ENCODE peak calls at places on chromosomes 13 and 19, in six cellular contexts. One of them, this sample, is unnamed.

GRCh38 chr19:45153339-45154063 is 7.3 kb downstream of the NKPD1 start:
- DNase-seq in prostate gland: no peak
- DNase-seq in A549: no peak
- DNase-seq in ovary: peak; percentile 62
- DNase-seq in hepatocyte: peak; percentile 84
- DNase-seq in heart right ventricle: peak; percentile 17
- DNase-seq in this sample: peak; percentile 69

GRCh38 chr13:29369060-29369743 is 226.3 kb downstream of the SLC7A1 start:
- DNase-seq in prostate gland: peak; percentile 9
- DNase-seq in A549: peak; percentile 35
- DNase-seq in ovary: no peak
- DNase-seq in hepatocyte: peak; percentile 72
- DNase-seq in heart right ventricle: no peak
- DNase-seq in this sample: no peak

GRCh38 chr19:53877361-53877766 is 4.6 kb upstream of the PRKCG start:
- DNase-seq in prostate gland: no peak
- DNase-seq in A549: peak; percentile 76
- DNase-seq in ovary: no peak
- DNase-seq in hepatocyte: no peak
- DNase-seq in heart right ventricle: no peak
- DNase-seq in this sample: no peak

GRCh38 chr19:58054792-58055482 is 4.1 kb upstream of the ZNF135 start:
- DNase-seq in prostate gland: no peak
- DNase-seq in A549: no peak
- DNase-seq in ovary: peak; percentile 40
- DNase-seq in hepatocyte: no peak
- DNase-seq in heart right ventricle: peak; percentile 61
- DNase-seq in this sample: peak; percentile 67

GRCh38 chr19:46147791-46148288 is at the start of gene IGFL2:
- DNase-seq in prostate gland: no peak
- DNase-seq in A549: no peak
- DNase-seq in ovary: no peak
- DNase-seq in hepatocyte: peak; percentile 80
- DNase-seq in heart right ventricle: no peak
- DNase-seq in this sample: no peak

GRCh38 chr13:74215420-74215819 is 81.2 kb upstream of the KLF12 start:
- DNase-seq in prostate gland: no peak
- DNase-seq in A549: no peak
- DNase-seq in ovary: no peak
- DNase-seq in hepatocyte: no peak
- DNase-seq in heart right ventricle: no peak
- DNase-seq in this sample: no peak

GRCh38 chr13:42880241-42880640 is 98.9 kb downstream of the FAM216B start:
- DNase-seq in prostate gland: no peak
- DNase-seq in A549: no peak
- DNase-seq in ovary: peak; percentile 42
- DNase-seq in hepatocyte: no peak
- DNase-seq in heart right ventricle: peak; percentile 33
- DNase-seq in this sample: peak; percentile 66

GRCh38 chr13:44416297-44416696 is 42.7 kb downstream of the SERP2 start:
- DNase-seq in prostate gland: no peak
- DNase-seq in A549: no peak
- DNase-seq in ovary: no peak
- DNase-seq in hepatocyte: no peak
- DNase-seq in heart right ventricle: no peak
- DNase-seq in this sample: no peak

GRCh38 chr13:80054806-80055205 is 286.1 kb downstream of the SPRY2 start:
- DNase-seq in prostate gland: no peak
- DNase-seq in A549: no peak
- DNase-seq in ovary: no peak
- DNase-seq in hepatocyte: no peak
- DNase-seq in heart right ventricle: no peak
- DNase-seq in this sample: no peak

GRCh38 chr19:23996549-23996948 is 81.9 kb downstream of the ZNF726 start:
- DNase-seq in prostate gland: no peak
- DNase-seq in A549: peak; percentile 48
- DNase-seq in ovary: no peak
- DNase-seq in hepatocyte: no peak
- DNase-seq in heart right ventricle: no peak
- DNase-seq in this sample: peak; percentile 17

GRCh38 chr19:3135961-3136683 is at the start of gene GNA15:
- DNase-seq in prostate gland: peak; percentile 72
- DNase-seq in A549: no peak
- DNase-seq in ovary: no peak
- DNase-seq in hepatocyte: no peak
- DNase-seq in heart right ventricle: no peak
- DNase-seq in this sample: no peak

GRCh38 chr19:41745761-41746160 is 9.6 kb upstream of the CEACAM6 start:
- DNase-seq in prostate gland: no peak
- DNase-seq in A549: no peak
- DNase-seq in ovary: no peak
- DNase-seq in hepatocyte: no peak
- DNase-seq in heart right ventricle: no peak
- DNase-seq in this sample: no peak

GRCh38 chr19:13899912-13900584 is 5.9 kb downstream of the BRME1 start:
- DNase-seq in prostate gland: no peak
- DNase-seq in A549: no peak
- DNase-seq in ovary: no peak
- DNase-seq in hepatocyte: no peak
- DNase-seq in heart right ventricle: no peak
- DNase-seq in this sample: peak; percentile 75

GRCh38 chr13:51747438-51748434 is 56.2 kb downstream of the DHRS12 start:
- DNase-seq in prostate gland: no peak
- DNase-seq in A549: no peak
- DNase-seq in ovary: no peak
- DNase-seq in hepatocyte: peak; percentile 75
- DNase-seq in heart right ventricle: no peak
- DNase-seq in this sample: peak; percentile 72

GRCh38 chr19:38063921-38064320 is 156.9 kb downstream of the SIPA1L3 start:
- DNase-seq in prostate gland: no peak
- DNase-seq in A549: no peak
- DNase-seq in ovary: no peak
- DNase-seq in hepatocyte: no peak
- DNase-seq in heart right ventricle: no peak
- DNase-seq in this sample: no peak

GRCh38 chr19:41415154-41415571 is 12.0 kb downstream of the B3GNT8 start:
- DNase-seq in prostate gland: no peak
- DNase-seq in A549: no peak
- DNase-seq in ovary: no peak
- DNase-seq in hepatocyte: no peak
- DNase-seq in heart right ventricle: no peak
- DNase-seq in this sample: no peak

GRCh38 chr13:89324582-89324981 is 1653.4 kb downstream of the SLITRK5 start:
- DNase-seq in prostate gland: no peak
- DNase-seq in A549: no peak
- DNase-seq in ovary: no peak
- DNase-seq in hepatocyte: no peak
- DNase-seq in heart right ventricle: no peak
- DNase-seq in this sample: no peak

GRCh38 chr13:36674337-36675212 is 755 bp downstream of the SERTM1 start:
- DNase-seq in prostate gland: no peak
- DNase-seq in A549: no peak
- DNase-seq in ovary: no peak
- DNase-seq in hepatocyte: no peak
- DNase-seq in heart right ventricle: no peak
- DNase-seq in this sample: no peak

GRCh38 chr19:30856376-30856775 is 484.2 kb downstream of the ZNF536 start:
- DNase-seq in prostate gland: no peak
- DNase-seq in A549: no peak
- DNase-seq in ovary: no peak
- DNase-seq in hepatocyte: no peak
- DNase-seq in heart right ventricle: no peak
- DNase-seq in this sample: no peak

GRCh38 chr13:49859568-49859967 is 67.1 kb upstream of the KPNA3 start:
- DNase-seq in prostate gland: no peak
- DNase-seq in A549: peak; percentile 85
- DNase-seq in ovary: no peak
- DNase-seq in hepatocyte: peak; percentile 34
- DNase-seq in heart right ventricle: no peak
- DNase-seq in this sample: no peak

GRCh38 chr19:39372047-39372802 is 18.7 kb downstream of the PAF1 start:
- DNase-seq in prostate gland: peak; percentile 70
- DNase-seq in A549: no peak
- DNase-seq in ovary: peak; percentile 92
- DNase-seq in hepatocyte: peak; percentile 39
- DNase-seq in heart right ventricle: peak; percentile 86
- DNase-seq in this sample: peak; percentile 86

GRCh38 chr13:99442273-99442895 is 58.9 kb upstream of the TM9SF2 start:
- DNase-seq in prostate gland: peak; percentile 40
- DNase-seq in A549: peak; percentile 35
- DNase-seq in ovary: no peak
- DNase-seq in hepatocyte: peak; percentile 68
- DNase-seq in heart right ventricle: peak; percentile 38
- DNase-seq in this sample: peak; percentile 69

GRCh38 chr19:29878973-29879654 is 62.9 kb upstream of the URI1 start:
- DNase-seq in prostate gland: no peak
- DNase-seq in A549: peak; percentile 89
- DNase-seq in ovary: no peak
- DNase-seq in hepatocyte: no peak
- DNase-seq in heart right ventricle: no peak
- DNase-seq in this sample: peak; percentile 66

GRCh38 chr19:13841339-13842293 is 35.3 kb upstream of the NANOS3 start:
- DNase-seq in prostate gland: peak; percentile 77
- DNase-seq in A549: peak; percentile 53
- DNase-seq in ovary: no peak
- DNase-seq in hepatocyte: peak; percentile 35
- DNase-seq in heart right ventricle: peak; percentile 74
- DNase-seq in this sample: no peak

GRCh38 chr13:113216165-113217056 is 7.0 kb downstream of the CUL4A start:
- DNase-seq in prostate gland: peak; percentile 66
- DNase-seq in A549: peak; percentile 35
- DNase-seq in ovary: no peak
- DNase-seq in hepatocyte: peak; percentile 54
- DNase-seq in heart right ventricle: peak; percentile 51
- DNase-seq in this sample: no peak

GRCh38 chr13:100349594-100349993 is 239.0 kb downstream of the GGACT start:
- DNase-seq in prostate gland: no peak
- DNase-seq in A549: no peak
- DNase-seq in ovary: no peak
- DNase-seq in hepatocyte: no peak
- DNase-seq in heart right ventricle: no peak
- DNase-seq in this sample: no peak

GRCh38 chr19:13262450-13262849 is 112.2 kb downstream of the IER2 start:
- DNase-seq in prostate gland: no peak
- DNase-seq in A549: peak; percentile 45
- DNase-seq in ovary: no peak
- DNase-seq in hepatocyte: peak; percentile 72
- DNase-seq in heart right ventricle: no peak
- DNase-seq in this sample: no peak

DNA sequence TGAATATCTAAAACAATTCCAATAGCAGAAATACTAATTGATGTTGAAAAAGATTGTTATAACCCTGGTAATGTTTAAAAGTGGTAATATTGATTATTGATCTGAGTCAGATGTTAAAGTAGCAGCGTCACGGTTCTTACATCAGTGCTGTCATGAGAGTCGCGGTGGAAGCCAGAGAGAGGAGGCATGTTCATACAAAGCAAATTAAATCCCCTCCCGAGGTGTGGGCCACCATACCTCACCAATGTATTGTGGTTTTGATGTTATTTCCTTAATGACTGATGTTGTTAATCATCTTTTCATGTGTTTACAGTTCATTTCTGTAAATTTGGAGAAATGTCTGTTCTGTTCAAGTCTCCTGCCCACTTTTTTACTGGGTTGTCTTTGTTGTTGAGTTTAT is 11.2 kb downstream of the ZNF317 start:
- DNase-seq in prostate gland: no peak
- DNase-seq in A549: no peak
- DNase-seq in ovary: no peak
- DNase-seq in hepatocyte: no peak
- DNase-seq in heart right ventricle: no peak
- DNase-seq in this sample: no peak
- H3K9me3 ChIP-seq in prostate gland: no peaks in the 10 kb centered on the region
- H3K9me3 ChIP-seq in A549: peaks cover 88% of the 10 kb centered on the region
- H3K9me3 ChIP-seq in ovary: no peaks in the 10 kb centered on the region
- H3K9me3 ChIP-seq in hepatocyte: peaks cover 22% of the 10 kb centered on the region
- H3K9me3 ChIP-seq in heart right ventricle: no peaks in the 10 kb centered on the region
- H3K9me3 ChIP-seq in this sample: no peaks in the 10 kb centered on the region

DNA sequence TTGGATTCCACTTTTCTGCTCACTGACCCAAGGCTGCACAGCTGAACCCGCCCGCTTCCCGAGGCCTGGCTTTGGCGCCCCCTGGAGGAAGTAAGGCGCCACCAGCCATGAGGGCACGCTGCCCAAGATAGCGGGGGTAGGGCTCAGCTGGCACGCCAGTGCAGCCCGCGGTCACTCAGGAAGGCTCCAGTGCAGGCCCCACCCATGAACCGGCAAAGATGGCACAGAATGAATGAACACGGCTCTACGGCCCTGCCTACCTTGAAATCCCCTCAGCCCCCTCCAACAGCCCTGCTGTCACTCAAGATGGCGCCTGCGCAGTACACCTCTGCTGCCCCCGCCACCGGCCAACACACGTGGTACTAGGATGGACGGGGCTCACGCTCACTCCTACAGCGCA is 3.0 kb downstream of the PEG3 start:
- DNase-seq in prostate gland: peak; percentile 63
- DNase-seq in A549: no peak
- DNase-seq in ovary: peak; percentile 76
- DNase-seq in hepatocyte: no peak
- DNase-seq in heart right ventricle: peak; percentile 83
- DNase-seq in this sample: peak; percentile 88
- TF ChIP-seq CTCF in prostate gland: peak; percentile 55
- TF ChIP-seq CTCF in A549: no peak
- TF ChIP-seq CTCF in ovary: no peak
- TF ChIP-seq CTCF in hepatocyte: no peak
- TF ChIP-seq CTCF in heart right ventricle: peak; percentile 66
- TF ChIP-seq CTCF in this sample: peak; percentile 78

DNA sequence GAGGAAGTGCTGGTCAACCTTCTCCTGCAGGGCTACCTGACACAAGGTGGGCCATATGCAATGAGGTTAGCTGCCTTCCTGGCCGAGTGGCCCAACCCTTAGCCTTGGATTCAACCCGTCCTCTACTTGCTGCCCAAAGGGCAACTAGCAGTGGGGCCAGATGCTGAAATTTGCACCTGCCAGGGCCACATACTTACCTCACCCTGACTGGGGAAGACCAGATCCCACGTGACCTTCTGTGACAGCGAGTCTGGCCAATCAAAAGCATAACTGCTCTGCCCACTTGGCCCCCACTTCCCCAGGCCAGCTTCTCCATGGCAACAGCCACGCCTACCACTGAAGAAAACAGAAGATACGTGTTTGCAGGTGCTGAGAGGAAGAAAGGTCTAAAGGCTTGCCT is 10.9 kb downstream of the PEG3 start:
- DNase-seq in prostate gland: no peak
- DNase-seq in A549: no peak
- DNase-seq in ovary: no peak
- DNase-seq in hepatocyte: no peak
- DNase-seq in heart right ventricle: no peak
- DNase-seq in this sample: no peak
- H3K9me3 ChIP-seq in prostate gland: no peaks in the 10 kb centered on the region
- H3K9me3 ChIP-seq in A549: peaks cover 47% of the 10 kb centered on the region
- H3K9me3 ChIP-seq in ovary: no peaks in the 10 kb centered on the region
- H3K9me3 ChIP-seq in hepatocyte: no peaks in the 10 kb centered on the region
- H3K9me3 ChIP-seq in heart right ventricle: no peaks in the 10 kb centered on the region
- H3K9me3 ChIP-seq in this sample: no peaks in the 10 kb centered on the region

DNA sequence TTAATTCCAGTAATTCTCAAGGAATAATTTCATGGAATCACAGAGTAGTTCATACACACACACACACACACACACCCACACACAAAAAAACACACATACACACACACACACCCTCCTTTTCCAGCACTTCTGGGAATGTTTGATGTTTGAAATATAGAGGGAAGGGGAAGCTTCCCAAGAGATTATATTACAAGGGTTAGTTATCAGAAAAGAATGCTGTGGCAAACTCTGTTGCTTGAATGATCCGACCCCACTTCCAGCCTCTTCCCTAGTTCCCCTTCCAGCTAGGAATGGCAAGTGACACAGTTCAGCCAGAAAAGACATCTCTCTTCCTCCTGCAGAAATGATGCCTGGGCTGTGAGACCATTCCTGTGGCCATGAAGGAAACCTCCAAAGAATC is 49.9 kb downstream of the KCTD12 start:
- DNase-seq in prostate gland: no peak
- DNase-seq in A549: no peak
- DNase-seq in ovary: no peak
- DNase-seq in hepatocyte: no peak
- DNase-seq in heart right ventricle: no peak
- DNase-seq in this sample: no peak
- TF ChIP-seq CTCF in prostate gland: no peak
- TF ChIP-seq CTCF in A549: no peak
- TF ChIP-seq CTCF in ovary: no peak
- TF ChIP-seq CTCF in hepatocyte: no peak
- TF ChIP-seq CTCF in heart right ventricle: no peak
- TF ChIP-seq CTCF in this sample: no peak